ENCODE peak calls at places on chromosomes 16 and 17, in ten cellular contexts. K is NCI-H1436; N is stimulated activated CD4-positive, alpha-beta T cell treated with anti-CD3 and anti-CD28 coated beads, Interleukin-12 subunit alpha, Interleukin-12 subunit beta, amount 100 ng/mL, for 4 hours; A is naive thymus-derived CD8-positive, alpha-beta T cell; R is erythroblast; X is aorta; Q is NCI-H524; I is midbrain; T is T-helper 1 cell; O is HEK293T. G is an unnamed sample.

GRCh38 chr16:75226550-75227360 is 8.0 kb downstream of the CTRB1 start:
- DNase-seq in K (no peak), N (no peak), A (no peak), R (no peak), X (no peak), Q (no peak), I (no peak), T (no peak), O (no peak), G (no peak)

GRCh38 chr17:20852541-20853370 is 190.1 kb downstream of the USP22 start:
- DNase-seq in K (peak; percentile 63), N (no peak), A (peak; percentile 19), R (no peak), X (peak; percentile 79), Q (peak; percentile 89), I (peak; percentile 8), T (no peak), O (peak; percentile 8), G (peak; percentile 22)

GRCh38 chr17:65568918-65569317 is 7.5 kb upstream of the AXIN2 start:
- DNase-seq in K (no peak), N (no peak), A (no peak), R (no peak), X (no peak), Q (no peak), I (no peak), T (no peak), O (no peak), G (no peak)

GRCh38 chr17:9928601-9929341 is 23.7 kb upstream of the RCVRN start:
- DNase-seq in K (peak; percentile 7), N (no peak), A (no peak), R (no peak), X (no peak), Q (peak; percentile 92), I (no peak), T (no peak), O (peak; percentile 50), G (peak; percentile 87)

GRCh38 chr16:58028168-58028455 is 2.6 kb downstream of the MMP15 start:
- DNase-seq in K (no peak), N (no peak), A (no peak), R (no peak), X (peak; percentile 41), Q (no peak), I (no peak), T (no peak), O (no peak), G (no peak)

GRCh38 chr16:55710466-55710865 is 54.7 kb downstream of the SLC6A2 start:
- DNase-seq in K (no peak), N (no peak), A (no peak), R (no peak), X (no peak), Q (no peak), I (no peak), T (no peak), O (no peak), G (no peak)

GRCh38 chr16:75265911-75266701 is 14.7 kb upstream of the BCAR1 start:
- DNase-seq in K (peak; percentile 45), N (no peak), A (no peak), R (peak; percentile 77), X (peak; percentile 91), Q (peak; percentile 40), I (peak; percentile 63), T (no peak), O (peak; percentile 93), G (peak; percentile 88)

GRCh38 chr16:48629016-48629415 is 19.0 kb upstream of the N4BP1 start:
- DNase-seq in K (no peak), N (no peak), A (no peak), R (no peak), X (no peak), Q (no peak), I (no peak), T (no peak), O (no peak), G (no peak)

GRCh38 chr16:21598676-21599157 is 660 bp upstream of the METTL9 start:
- DNase-seq in K (no peak), N (no peak), A (no peak), R (peak; percentile 72), X (no peak), Q (no peak), I (no peak), T (no peak), O (no peak), G (peak; percentile 39)

GRCh38 chr17:61129876-61130275 is 269.8 kb upstream of the TBX2 start:
- DNase-seq in K (no peak), N (no peak), A (no peak), R (no peak), X (no peak), Q (peak; percentile 49), I (no peak), T (no peak), O (no peak), G (no peak)

GRCh38 chr17:77188084-77189066 is 47.6 kb downstream of the SEC14L1 start:
- DNase-seq in K (no peak), N (no peak), A (no peak), R (no peak), X (no peak), Q (no peak), I (no peak), T (no peak), O (no peak), G (no peak)